ENCODE peak calls at places on chromosomes 1 and 21, in ten cellular contexts. J, C, B, S, Y, L, U, D, Z and T are unnamed samples.

GRCh38 chr1:198788561-198789064 is 149.8 kb downstream of the PTPRC start:
- DNase-seq in J (no peak), C (no peak), B (no peak), S (no peak), Y (peak; percentile 98), L (no peak), U (no peak), D (peak; percentile 59), Z (no peak), T (no peak)

GRCh38 chr1:9322845-9323244 is 30.2 kb downstream of the SPSB1 start:
- DNase-seq in J (no peak), C (no peak), B (no peak), S (no peak), Y (peak; percentile 73), L (no peak), U (peak; percentile 71), D (no peak), Z (no peak), T (no peak)

GRCh38 chr21:45511661-45512431 is 30.4 kb downstream of the SLC19A1 start:
- DNase-seq in J (no peak), C (no peak), B (no peak), S (peak; percentile 43), Y (no peak), L (no peak), U (no peak), D (no peak), Z (no peak), T (peak; percentile 61)

GRCh38 chr1:245154429-245155185 is at the start of gene KIF26B:
- DNase-seq in J (peak; percentile 48), C (peak; percentile 75), B (no peak), S (no peak), Y (peak; percentile 55), L (peak; percentile 58), U (peak; percentile 47), D (peak; percentile 52), Z (no peak), T (no peak)

GRCh38 chr1:57229998-57230397 is 193.9 kb downstream of the DAB1 start:
- DNase-seq in J (no peak), C (no peak), B (no peak), S (no peak), Y (no peak), L (no peak), U (no peak), D (no peak), Z (no peak), T (no peak)

GRCh38 chr1:206608108-206608698 is 4.1 kb downstream of the EIF2D start:
- DNase-seq in J (peak; percentile 43), C (peak; percentile 33), B (peak; percentile 59), S (no peak), Y (peak; percentile 57), L (peak; percentile 60), U (peak; percentile 47), D (peak; percentile 59), Z (no peak), T (peak; percentile 47)

GRCh38 chr1:89615676-89616598 is 17.0 kb upstream of the LRRC8C start:
- DNase-seq in J (no peak), C (no peak), B (peak; percentile 35), S (no peak), Y (no peak), L (peak; percentile 34), U (peak; percentile 54), D (peak; percentile 42), Z (no peak), T (peak; percentile 39)

GRCh38 chr1:170483041-170483440 is 48.9 kb upstream of the GORAB start:
- DNase-seq in J (no peak), C (no peak), B (no peak), S (no peak), Y (no peak), L (no peak), U (no peak), D (no peak), Z (no peak), T (no peak)

GRCh38 chr1:86871001-86871400 is 42.9 kb downstream of the SELENOF start:
- DNase-seq in J (no peak), C (no peak), B (no peak), S (no peak), Y (no peak), L (no peak), U (no peak), D (no peak), Z (no peak), T (no peak)

GRCh38 chr1:154856049-154856448 is 14.0 kb downstream of the KCNN3 start:
- DNase-seq in J (no peak), C (peak; percentile 67), B (no peak), S (no peak), Y (no peak), L (no peak), U (no peak), D (no peak), Z (no peak), T (no peak)

GRCh38 chr1:49627781-49628180 is 396.0 kb downstream of the AGBL4 start:
- DNase-seq in J (no peak), C (no peak), B (no peak), S (no peak), Y (no peak), L (no peak), U (no peak), D (no peak), Z (no peak), T (no peak)

GRCh38 chr1:117981455-117982192 is 52.1 kb downstream of the WDR3 start:
- DNase-seq in J (no peak), C (no peak), B (no peak), S (no peak), Y (no peak), L (no peak), U (no peak), D (no peak), Z (no peak), T (no peak)

GRCh38 chr1:204972461-204972860 is 70.6 kb upstream of the CNTN2 start:
- DNase-seq in J (no peak), C (no peak), B (no peak), S (no peak), Y (no peak), L (no peak), U (no peak), D (no peak), Z (no peak), T (no peak)

GRCh38 chr1:107941123-107941522 is 23.9 kb downstream of the VAV3 start:
- DNase-seq in J (no peak), C (no peak), B (no peak), S (no peak), Y (no peak), L (no peak), U (no peak), D (no peak), Z (no peak), T (peak; percentile 29)

GRCh38 chr1:46019348-46019747 is 113.1 kb downstream of the PIK3R3 start:
- DNase-seq in J (no peak), C (no peak), B (no peak), S (no peak), Y (no peak), L (no peak), U (no peak), D (no peak), Z (no peak), T (no peak)

GRCh38 chr1:19514391-19514831 is 29.1 kb upstream of the CAPZB start:
- DNase-seq in J (no peak), C (no peak), B (no peak), S (no peak), Y (no peak), L (no peak), U (peak; percentile 65), D (no peak), Z (no peak), T (no peak)